ENCODE peak calls at places on chromosomes 12 and 14, in five cellular contexts. One of them, this sample, is unnamed.

GRCh38 chr12:77943466-77943865 is 112.8 kb downstream of the NAV3 start:
- DNase-seq in CD8-positive, alpha-beta T cell: no peak
- DNase-seq in activated CD4-positive, alpha-beta T cell treated with anti-CD3 and anti-CD28 coated beads for 36 hours: no peak
- DNase-seq in mucosa of gallbladder: no peak
- DNase-seq in lung: no peak
- DNase-seq in this sample: no peak

GRCh38 chr14:101083564-101084435 is 180.3 kb upstream of the RTL1 start:
- DNase-seq in CD8-positive, alpha-beta T cell: no peak
- DNase-seq in activated CD4-positive, alpha-beta T cell treated with anti-CD3 and anti-CD28 coated beads for 36 hours: no peak
- DNase-seq in mucosa of gallbladder: peak
- DNase-seq in lung: peak
- DNase-seq in this sample: peak

GRCh38 chr12:27064397-27065342 is 17.7 kb downstream of the C12orf71 start:
- DNase-seq in CD8-positive, alpha-beta T cell: no peak
- DNase-seq in activated CD4-positive, alpha-beta T cell treated with anti-CD3 and anti-CD28 coated beads for 36 hours: no peak
- DNase-seq in mucosa of gallbladder: no peak
- DNase-seq in lung: no peak
- DNase-seq in this sample: no peak

GRCh38 chr14:81122326-81122725 is 98.4 kb downstream of the GTF2A1 start:
- DNase-seq in CD8-positive, alpha-beta T cell: no peak
- DNase-seq in activated CD4-positive, alpha-beta T cell treated with anti-CD3 and anti-CD28 coated beads for 36 hours: no peak
- DNase-seq in mucosa of gallbladder: no peak
- DNase-seq in lung: no peak
- DNase-seq in this sample: no peak

GRCh38 chr12:46209914-46210834 is 58.7 kb downstream of the SLC38A1 start:
- DNase-seq in CD8-positive, alpha-beta T cell: no peak
- DNase-seq in activated CD4-positive, alpha-beta T cell treated with anti-CD3 and anti-CD28 coated beads for 36 hours: peak
- DNase-seq in mucosa of gallbladder: no peak
- DNase-seq in lung: peak
- DNase-seq in this sample: no peak

GRCh38 chr12:131528144-131528543 is 182.7 kb upstream of the SFSWAP start:
- DNase-seq in CD8-positive, alpha-beta T cell: no peak
- DNase-seq in activated CD4-positive, alpha-beta T cell treated with anti-CD3 and anti-CD28 coated beads for 36 hours: no peak
- DNase-seq in mucosa of gallbladder: no peak
- DNase-seq in lung: no peak
- DNase-seq in this sample: no peak

GRCh38 chr12:120625557-120626419 is 14.6 kb upstream of the CABP1 start:
- DNase-seq in CD8-positive, alpha-beta T cell: no peak
- DNase-seq in activated CD4-positive, alpha-beta T cell treated with anti-CD3 and anti-CD28 coated beads for 36 hours: peak
- DNase-seq in mucosa of gallbladder: no peak
- DNase-seq in lung: no peak
- DNase-seq in this sample: no peak

GRCh38 chr14:75495399-75495798 is 26.9 kb upstream of the BATF start:
- DNase-seq in CD8-positive, alpha-beta T cell: no peak
- DNase-seq in activated CD4-positive, alpha-beta T cell treated with anti-CD3 and anti-CD28 coated beads for 36 hours: no peak
- DNase-seq in mucosa of gallbladder: no peak
- DNase-seq in lung: no peak
- DNase-seq in this sample: no peak

GRCh38 chr14:78950654-78951053 is 780.5 kb downstream of the NRXN3 start:
- DNase-seq in CD8-positive, alpha-beta T cell: no peak
- DNase-seq in activated CD4-positive, alpha-beta T cell treated with anti-CD3 and anti-CD28 coated beads for 36 hours: no peak
- DNase-seq in mucosa of gallbladder: peak
- DNase-seq in lung: no peak
- DNase-seq in this sample: no peak

GRCh38 chr12:3168775-3169221 is 91.6 kb downstream of the TSPAN9 start:
- DNase-seq in CD8-positive, alpha-beta T cell: no peak
- DNase-seq in activated CD4-positive, alpha-beta T cell treated with anti-CD3 and anti-CD28 coated beads for 36 hours: peak
- DNase-seq in mucosa of gallbladder: peak
- DNase-seq in lung: no peak
- DNase-seq in this sample: no peak

GRCh38 chr12:27946396-27946795 is 26.1 kb downstream of the PTHLH start:
- DNase-seq in CD8-positive, alpha-beta T cell: no peak
- DNase-seq in activated CD4-positive, alpha-beta T cell treated with anti-CD3 and anti-CD28 coated beads for 36 hours: no peak
- DNase-seq in mucosa of gallbladder: no peak
- DNase-seq in lung: no peak
- DNase-seq in this sample: no peak